ENCODE peak calls at places on chromosomes 3 and 15, in five cellular contexts. L, V, O, P and A are unnamed samples.

GRCh38 chr3:38131621-38132369 is 5.1 kb downstream of the ACAA1 start:
- DNase-seq in L (no peak), V (peak), O (peak), P (peak), A (no peak)

GRCh38 chr15:70092462-70092850 is 5.3 kb downstream of the TLE3 start:
- DNase-seq in L (no peak), V (no peak), O (no peak), P (peak), A (no peak)

GRCh38 chr15:51076898-51077564 is 17.7 kb downstream of the TNFAIP8L3 start:
- DNase-seq in L (no peak), V (no peak), O (peak), P (peak), A (peak)

GRCh38 chr3:57596495-57597239 is 477 bp downstream of the ARF4 start:
- DNase-seq in L (peak), V (peak), O (peak), P (peak), A (peak)

GRCh38 chr3:52528596-52529375 is 4.9 kb downstream of the NT5DC2 start:
- DNase-seq in L (no peak), V (no peak), O (no peak), P (no peak), A (peak)

GRCh38 chr3:188749010-188749617 is 422.7 kb upstream of the TPRG1 start:
- DNase-seq in L (no peak), V (peak), O (peak), P (no peak), A (no peak)

GRCh38 chr3:187802928-187803259 is 57.6 kb upstream of the BCL6 start:
- DNase-seq in L (no peak), V (no peak), O (peak), P (no peak), A (no peak)

GRCh38 chr3:127547761-127548605 is 42.5 kb downstream of the TPRA1 start:
- DNase-seq in L (peak), V (peak), O (peak), P (peak), A (peak)

GRCh38 chr3:151419806-151420205 is 35.3 kb upstream of the P2RY12 start:
- DNase-seq in L (no peak), V (no peak), O (no peak), P (no peak), A (no peak)

GRCh38 chr3:194080473-194080872 is 55.5 kb upstream of the HES1 start:
- DNase-seq in L (no peak), V (no peak), O (no peak), P (peak), A (no peak)

GRCh38 chr3:175728566-175728965 is 869.4 kb downstream of the NAALADL2 start:
- DNase-seq in L (no peak), V (no peak), O (no peak), P (no peak), A (no peak)

GRCh38 chr15:93066103-93066725 is 22.8 kb downstream of the RGMA start:
- DNase-seq in L (no peak), V (no peak), O (no peak), P (peak), A (no peak)

GRCh38 chr3:58104712-58105111 is 96.5 kb downstream of the FLNB start:
- DNase-seq in L (no peak), V (no peak), O (no peak), P (no peak), A (no peak)

GRCh38 chr3:99633887-99634558 is 4.4 kb upstream of the COL8A1 start:
- DNase-seq in L (no peak), V (no peak), O (no peak), P (peak), A (no peak)

GRCh38 chr15:38895326-38896282 is 331.0 kb upstream of the RASGRP1 start:
- DNase-seq in L (no peak), V (no peak), O (no peak), P (peak), A (no peak)

GRCh38 chr3:53705024-53705750 is 141.0 kb downstream of the CHDH start:
- DNase-seq in L (no peak), V (no peak), O (no peak), P (peak), A (no peak)

GRCh38 chr3:42980909-42981308 is 1.8 kb downstream of the GASK1A start:
- DNase-seq in L (no peak), V (no peak), O (no peak), P (no peak), A (no peak)

GRCh38 chr3:78140866-78141658 is 1101.2 kb downstream of the ROBO2 start:
- DNase-seq in L (no peak), V (no peak), O (no peak), P (peak), A (no peak)

GRCh38 chr15:62059818-62060115 is 480 bp downstream of the VPS13C start:
- DNase-seq in L (no peak), V (peak), O (peak), P (peak), A (peak)

GRCh38 chr3:160956785-160957184 is 148.4 kb downstream of the B3GALNT1 start:
- DNase-seq in L (no peak), V (peak), O (no peak), P (peak), A (no peak)

GRCh38 chr15:68112711-68113110 is 58.6 kb downstream of the PIAS1 start:
- DNase-seq in L (no peak), V (no peak), O (no peak), P (peak), A (no peak)

GRCh38 chr15:52360229-52361203 is 64.9 kb upstream of the MYO5C start:
- DNase-seq in L (no peak), V (no peak), O (no peak), P (no peak), A (no peak)

GRCh38 chr3:105906834-105907233 is 38.0 kb upstream of the CBLB start:
- DNase-seq in L (peak), V (no peak), O (no peak), P (peak), A (peak)

GRCh38 chr15:49406352-49407118 is 16.5 kb upstream of the FGF7 start:
- DNase-seq in L (no peak), V (no peak), O (no peak), P (no peak), A (no peak)

GRCh38 chr3:29887450-29887849 is 606.6 kb downstream of the RBMS3 start:
- DNase-seq in L (no peak), V (no peak), O (no peak), P (peak), A (no peak)

GRCh38 chr3:197337656-197338055 is 39.2 kb upstream of the DLG1 start:
- DNase-seq in L (no peak), V (no peak), O (no peak), P (peak), A (no peak)

GRCh38 chr3:38698760-38699159 is 49.3 kb upstream of the SCN5A start:
- DNase-seq in L (no peak), V (no peak), O (no peak), P (no peak), A (no peak)

DNA sequence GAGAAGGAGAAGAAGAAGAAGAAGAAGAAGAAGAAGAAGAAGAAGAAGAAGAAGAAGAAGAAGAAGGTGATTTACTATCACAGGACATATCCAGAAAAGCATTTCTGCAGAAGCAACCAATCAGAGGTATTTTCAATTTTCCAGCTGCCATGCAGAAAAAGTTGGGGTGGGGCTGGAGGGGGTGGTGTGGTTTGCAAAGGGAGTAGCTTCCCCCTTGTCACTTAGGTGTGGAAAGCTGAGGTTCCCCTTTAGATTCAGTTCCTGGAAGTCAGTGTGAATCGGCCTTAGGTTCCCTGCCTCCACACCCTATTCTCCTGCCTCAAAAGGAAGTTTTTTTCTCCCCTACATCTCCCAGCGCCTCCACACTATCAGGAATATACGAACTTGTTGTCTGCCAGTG is 276.7 kb upstream of the ARRDC4 start:
- DNase-seq in L (no peak), V (no peak), O (no peak), P (no peak), A (no peak)
- TF ChIP-seq CTCF in L (no peak), V (no peak), O (no peak), P (no peak), A (no peak)

GRCh38 chr3:28727321-28727720 is 378.7 kb upstream of the AZI2 start:
- DNase-seq in L (no peak), V (no peak), O (no peak), P (no peak), A (no peak)

DNA sequence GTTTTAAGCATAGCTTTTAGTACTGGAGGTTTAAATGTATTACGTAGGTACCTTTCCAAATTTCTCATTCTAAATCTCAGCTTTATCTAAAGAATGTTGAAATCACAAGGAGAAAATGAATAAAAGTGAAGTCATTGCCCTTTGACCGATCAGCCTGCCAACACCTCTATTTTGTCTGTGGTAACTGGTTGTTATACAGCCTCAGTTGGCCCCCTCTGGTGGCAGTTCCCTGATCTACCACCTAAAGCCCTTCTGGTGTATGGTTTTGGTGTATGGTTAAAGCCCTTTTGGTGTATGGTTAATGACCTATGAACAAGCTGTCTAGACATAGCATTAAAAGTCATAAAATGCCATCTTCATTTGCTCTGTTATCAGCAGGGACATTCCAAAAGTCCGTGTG is 378.2 kb upstream of the AZI2 start:
- DNase-seq in L (no peak), V (peak), O (peak), P (peak), A (peak)
- TF ChIP-seq CTCF in L (no peak), V (peak), O (peak), P (peak), A (peak)

GRCh38 chr15:83858820-83859505 is 205.0 kb downstream of the ADAMTSL3 start:
- DNase-seq in L (no peak), V (no peak), O (no peak), P (peak), A (no peak)
- TF ChIP-seq CTCF in L (no peak), V (no peak), O (no peak), P (no peak), A (no peak)

DNA sequence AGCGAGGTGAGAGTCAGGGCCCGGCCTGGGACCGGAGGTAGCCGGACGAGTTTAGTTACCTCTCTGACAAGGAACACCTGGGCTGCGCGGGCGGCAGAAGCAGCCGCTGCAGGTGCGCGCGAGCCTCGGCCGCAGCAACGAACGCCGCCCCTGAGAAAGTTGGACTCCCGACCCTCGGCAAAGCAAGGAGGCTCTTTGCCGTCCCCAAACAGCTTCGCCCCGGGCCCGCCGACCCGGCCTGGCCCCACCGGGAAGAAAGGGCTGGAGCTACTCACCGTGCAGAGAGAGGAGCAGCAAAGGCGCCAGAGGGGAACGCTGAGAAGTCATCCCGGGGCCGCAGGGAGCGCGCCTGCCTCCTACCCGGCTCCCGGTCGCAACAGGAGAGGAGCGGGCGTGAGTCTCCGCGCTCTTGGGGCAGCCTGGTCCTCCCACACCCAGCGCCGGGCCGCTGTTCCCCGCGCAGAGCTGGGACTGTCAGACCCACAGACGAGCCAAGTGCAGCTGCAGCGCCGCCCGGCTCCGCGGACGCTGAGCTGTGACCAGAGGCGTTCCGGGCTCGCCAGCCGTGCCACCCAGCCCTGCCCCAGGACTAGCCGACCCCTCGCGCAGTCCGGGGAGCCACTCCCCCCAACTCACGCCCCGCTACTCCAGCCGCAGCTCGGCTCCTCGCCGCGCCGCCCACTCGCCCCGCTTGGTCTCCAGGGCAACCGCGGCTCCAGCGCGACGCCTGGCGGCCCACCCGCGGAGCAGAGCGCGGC is at the start of gene IGSF11:
- DNase-seq in L (no peak), V (peak), O (peak), P (peak), A (peak)
- TF ChIP-seq CTCF in L (no peak), V (peak), O (peak), P (no peak), A (peak)

DNA sequence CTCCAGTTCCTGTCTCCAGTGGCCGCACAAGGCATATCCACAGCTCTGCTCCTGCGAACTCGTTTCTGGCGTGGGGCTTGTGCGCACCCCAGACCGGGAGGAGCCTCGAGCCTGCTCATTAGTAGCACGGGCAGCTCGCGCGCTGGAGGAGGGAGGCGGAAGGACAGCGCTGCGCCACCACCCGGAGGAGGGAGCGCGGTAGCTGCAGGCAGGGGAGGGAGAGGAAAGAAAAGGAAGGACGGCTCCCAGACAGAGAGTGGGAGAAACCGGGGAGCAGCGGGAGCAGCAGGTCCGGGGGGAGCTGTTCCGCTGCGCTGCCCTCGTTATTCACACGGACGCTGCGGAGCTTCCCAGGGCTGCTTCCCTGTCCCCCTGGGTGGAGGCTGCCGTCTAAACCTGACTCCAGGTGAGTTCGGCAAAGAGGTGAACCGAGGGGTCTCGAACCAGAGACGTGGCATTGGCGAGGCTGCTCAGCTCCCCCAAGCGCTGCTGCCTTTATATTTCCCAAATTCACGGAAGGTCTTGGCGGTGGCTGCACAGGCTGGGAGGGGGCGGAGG is 121.3 kb upstream of the ZNF717 start:
- DNase-seq in L (no peak), V (peak), O (no peak), P (peak), A (no peak)
- TF ChIP-seq CTCF in L (no peak), V (no peak), O (no peak), P (no peak), A (no peak)

GRCh38 chr15:84638103-84638502 is 16.0 kb downstream of the WDR73 start:
- DNase-seq in L (no peak), V (no peak), O (no peak), P (peak), A (no peak)
- TF ChIP-seq CTCF in L (no peak), V (no peak), O (no peak), P (no peak), A (no peak)

DNA sequence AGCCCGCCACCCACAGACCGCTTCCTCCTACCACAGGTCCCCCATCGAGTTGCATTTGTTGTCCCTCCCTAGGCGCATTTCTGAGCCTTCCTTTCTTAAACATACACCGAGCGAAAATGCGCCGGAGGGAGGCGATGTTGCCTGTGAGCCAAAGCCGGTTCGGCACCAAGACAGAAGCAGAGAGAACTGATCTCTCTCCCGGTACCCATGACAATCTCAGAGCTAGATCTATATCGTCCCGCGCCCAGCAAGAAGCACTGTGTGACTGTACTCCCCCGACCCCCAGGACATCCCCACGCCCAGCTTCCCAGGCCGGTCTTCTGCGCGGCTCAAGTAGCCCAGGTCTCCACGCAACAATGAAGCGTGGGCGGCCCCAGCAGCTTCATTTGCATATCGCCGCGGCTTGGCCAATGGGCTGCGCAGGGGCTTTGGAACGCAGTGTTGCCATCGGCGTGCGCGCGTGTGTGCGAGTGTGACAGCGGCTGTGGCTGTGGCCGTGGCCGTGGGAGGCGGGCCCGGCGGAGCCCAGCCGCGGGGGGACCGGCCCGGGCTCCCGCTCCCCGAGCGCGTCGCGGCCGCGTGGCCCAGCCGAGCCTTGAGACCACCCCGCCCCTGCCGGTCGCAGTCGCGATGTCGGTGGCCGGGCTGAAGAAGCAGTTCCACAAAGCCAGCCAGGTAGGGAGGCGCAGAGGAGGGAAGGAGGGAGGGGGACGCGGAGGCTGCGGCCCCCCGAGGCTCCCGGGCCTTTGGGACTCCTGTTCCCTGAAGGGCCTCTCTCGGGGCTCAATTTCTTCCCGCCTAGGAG is at the start of gene SH3GL3:
- DNase-seq in L (peak), V (peak), O (peak), P (peak), A (peak)
- TF ChIP-seq CTCF in L (no peak), V (peak), O (peak), P (peak), A (no peak)

DNA sequence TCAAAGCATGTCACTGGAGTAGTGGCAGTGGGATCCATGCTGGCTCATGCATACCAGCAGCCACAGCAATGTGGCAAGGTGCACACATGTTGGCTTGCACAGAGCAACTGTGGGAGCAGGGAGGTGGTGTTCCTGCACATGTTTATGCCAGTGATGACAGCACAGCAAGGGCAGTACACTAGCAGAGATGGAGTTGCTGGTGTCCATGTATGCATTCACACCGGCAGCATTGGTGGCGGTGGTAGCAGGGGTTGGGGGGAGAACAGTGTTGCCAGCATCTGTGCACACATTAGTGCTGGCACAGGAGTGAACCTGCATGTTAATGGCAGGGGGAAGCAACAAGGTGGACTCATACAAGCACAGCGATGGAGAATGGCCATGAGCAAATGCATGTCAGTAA is 202.0 kb upstream of the KCNMB2 start:
- DNase-seq in L (no peak), V (no peak), O (no peak), P (no peak), A (no peak)
- TF ChIP-seq CTCF in L (no peak), V (no peak), O (no peak), P (no peak), A (no peak)

GRCh38 chr15:63155486-63155885 is 1.8 kb downstream of the RPS27L start:
- DNase-seq in L (no peak), V (no peak), O (no peak), P (no peak), A (no peak)

GRCh38 chr15:63157066-63157890 is at the start of gene RPS27L:
- DNase-seq in L (peak), V (peak), O (peak), P (peak), A (peak)

GRCh38 chr15:63156086-63156707 is 1.1 kb downstream of the RPS27L start:
- DNase-seq in L (no peak), V (no peak), O (no peak), P (peak), A (no peak)

GRCh38 chr15:63156708-63157065 is 590 bp downstream of the RPS27L start:
- DNase-seq in L (peak), V (peak), O (no peak), P (peak), A (peak)

DNA sequence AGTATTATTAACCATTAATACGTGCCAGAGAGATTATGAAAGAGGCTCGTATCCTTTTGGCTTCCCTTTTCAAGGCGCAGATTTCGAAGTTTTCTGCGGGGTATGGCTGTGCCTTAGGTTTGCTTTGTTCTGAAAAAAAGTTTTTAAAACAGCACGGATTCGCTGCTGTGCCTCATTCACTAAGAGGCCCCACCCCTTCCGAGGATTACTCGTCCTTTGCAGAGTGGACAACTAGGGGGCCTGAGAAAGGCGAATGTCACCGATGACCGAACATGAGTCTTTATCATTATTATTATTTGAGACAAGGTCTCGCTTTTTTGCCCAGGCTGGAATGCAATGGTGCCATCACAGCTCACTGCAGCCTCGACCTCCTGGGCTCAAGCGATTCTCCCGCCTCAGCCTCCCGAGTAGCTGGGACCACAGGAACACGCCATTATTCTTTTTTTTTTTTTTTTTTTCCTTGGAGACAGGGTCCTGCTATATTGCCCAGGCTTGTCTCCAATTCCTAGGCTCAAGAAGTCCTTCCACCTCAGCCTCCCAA is 684 bp upstream of the RPS27L start:
- DNase-seq in L (peak), V (peak), O (peak), P (peak), A (no peak)
- TF ChIP-seq CTCF in L (no peak), V (peak), O (no peak), P (peak), A (no peak)